ENCODE peak calls at places on chromosomes 5 and 9, in eight cellular contexts. One of them, this sample, is unnamed.

GRCh38 chr9:9729082-9729481 is 883.7 kb downstream of the PTPRD start:
- DNase-seq in anterior cingulate cortex: no peak
- DNase-seq in heart left ventricle: no peak
- DNase-seq in mammary epithelial cell: no peak
- DNase-seq in occipital lobe: no peak
- DNase-seq in kidney tubule cell: no peak
- DNase-seq in mesenteric fat pad: no peak
- DNase-seq in NCI-H748 treated with DMSO at 0.1 percent for 48 hours: no peak
- DNase-seq in this sample: no peak

GRCh38 chr9:79691496-79691895 is 119.7 kb downstream of the TLE4 start:
- DNase-seq in anterior cingulate cortex: no peak
- DNase-seq in heart left ventricle: no peak
- DNase-seq in mammary epithelial cell: no peak
- DNase-seq in occipital lobe: no peak
- DNase-seq in kidney tubule cell: no peak
- DNase-seq in mesenteric fat pad: no peak
- DNase-seq in NCI-H748 treated with DMSO at 0.1 percent for 48 hours: no peak
- DNase-seq in this sample: no peak

GRCh38 chr5:145855842-145856267 is 17.0 kb downstream of the GRXCR2 start:
- DNase-seq in anterior cingulate cortex: no peak
- DNase-seq in heart left ventricle: no peak
- DNase-seq in mammary epithelial cell: peak; percentile 13
- DNase-seq in occipital lobe: no peak
- DNase-seq in kidney tubule cell: peak; percentile 76
- DNase-seq in mesenteric fat pad: no peak
- DNase-seq in NCI-H748 treated with DMSO at 0.1 percent for 48 hours: no peak
- DNase-seq in this sample: no peak

GRCh38 chr9:92600075-92600741 is 64.4 kb upstream of the ECM2 start:
- DNase-seq in anterior cingulate cortex: no peak
- DNase-seq in heart left ventricle: no peak
- DNase-seq in mammary epithelial cell: peak; percentile 24
- DNase-seq in occipital lobe: no peak
- DNase-seq in kidney tubule cell: no peak
- DNase-seq in mesenteric fat pad: no peak
- DNase-seq in NCI-H748 treated with DMSO at 0.1 percent for 48 hours: no peak
- DNase-seq in this sample: peak; percentile 80

GRCh38 chr9:136700959-136701664 is 11.3 kb upstream of the DIPK1B start:
- DNase-seq in anterior cingulate cortex: no peak
- DNase-seq in heart left ventricle: no peak
- DNase-seq in mammary epithelial cell: no peak
- DNase-seq in occipital lobe: no peak
- DNase-seq in kidney tubule cell: peak; percentile 50
- DNase-seq in mesenteric fat pad: no peak
- DNase-seq in NCI-H748 treated with DMSO at 0.1 percent for 48 hours: no peak
- DNase-seq in this sample: peak; percentile 38

GRCh38 chr5:98513378-98513777 is 260.1 kb upstream of the RGMB start:
- DNase-seq in anterior cingulate cortex: no peak
- DNase-seq in heart left ventricle: no peak
- DNase-seq in mammary epithelial cell: no peak
- DNase-seq in occipital lobe: no peak
- DNase-seq in kidney tubule cell: no peak
- DNase-seq in mesenteric fat pad: no peak
- DNase-seq in NCI-H748 treated with DMSO at 0.1 percent for 48 hours: no peak
- DNase-seq in this sample: no peak

GRCh38 chr9:38053697-38054461 is 15.1 kb downstream of the SHB start:
- DNase-seq in anterior cingulate cortex: no peak
- DNase-seq in heart left ventricle: no peak
- DNase-seq in mammary epithelial cell: no peak
- DNase-seq in occipital lobe: no peak
- DNase-seq in kidney tubule cell: no peak
- DNase-seq in mesenteric fat pad: no peak
- DNase-seq in NCI-H748 treated with DMSO at 0.1 percent for 48 hours: no peak
- DNase-seq in this sample: no peak

GRCh38 chr5:104412649-104413240 is 850.2 kb upstream of the NUDT12 start:
- DNase-seq in anterior cingulate cortex: no peak
- DNase-seq in heart left ventricle: no peak
- DNase-seq in mammary epithelial cell: peak; percentile 35
- DNase-seq in occipital lobe: no peak
- DNase-seq in kidney tubule cell: peak; percentile 51
- DNase-seq in mesenteric fat pad: no peak
- DNase-seq in NCI-H748 treated with DMSO at 0.1 percent for 48 hours: no peak
- DNase-seq in this sample: peak; percentile 61

GRCh38 chr5:163360681-163361080 is 76.7 kb upstream of the CCNG1 start:
- DNase-seq in anterior cingulate cortex: no peak
- DNase-seq in heart left ventricle: no peak
- DNase-seq in mammary epithelial cell: no peak
- DNase-seq in occipital lobe: no peak
- DNase-seq in kidney tubule cell: no peak
- DNase-seq in mesenteric fat pad: no peak
- DNase-seq in NCI-H748 treated with DMSO at 0.1 percent for 48 hours: no peak
- DNase-seq in this sample: no peak

GRCh38 chr9:134461436-134461982 is 135.3 kb downstream of the RXRA start:
- DNase-seq in anterior cingulate cortex: no peak
- DNase-seq in heart left ventricle: no peak
- DNase-seq in mammary epithelial cell: peak; percentile 8
- DNase-seq in occipital lobe: no peak
- DNase-seq in kidney tubule cell: no peak
- DNase-seq in mesenteric fat pad: no peak
- DNase-seq in NCI-H748 treated with DMSO at 0.1 percent for 48 hours: no peak
- DNase-seq in this sample: no peak

GRCh38 chr5:176875783-176876505 is 23.2 kb downstream of the HK3 start:
- DNase-seq in anterior cingulate cortex: no peak
- DNase-seq in heart left ventricle: no peak
- DNase-seq in mammary epithelial cell: no peak
- DNase-seq in occipital lobe: no peak
- DNase-seq in kidney tubule cell: no peak
- DNase-seq in mesenteric fat pad: no peak
- DNase-seq in NCI-H748 treated with DMSO at 0.1 percent for 48 hours: no peak
- DNase-seq in this sample: no peak

GRCh38 chr9:98642661-98643312 is 65.9 kb downstream of the GABBR2 start:
- DNase-seq in anterior cingulate cortex: no peak
- DNase-seq in heart left ventricle: no peak
- DNase-seq in mammary epithelial cell: no peak
- DNase-seq in occipital lobe: no peak
- DNase-seq in kidney tubule cell: no peak
- DNase-seq in mesenteric fat pad: no peak
- DNase-seq in NCI-H748 treated with DMSO at 0.1 percent for 48 hours: no peak
- DNase-seq in this sample: no peak

GRCh38 chr9:93577045-93577939 is 908 bp downstream of the PHF2 start:
- DNase-seq in anterior cingulate cortex: no peak
- DNase-seq in heart left ventricle: peak; percentile 65
- DNase-seq in mammary epithelial cell: peak; percentile 40
- DNase-seq in occipital lobe: no peak
- DNase-seq in kidney tubule cell: peak; percentile 20
- DNase-seq in mesenteric fat pad: peak; percentile 89
- DNase-seq in NCI-H748 treated with DMSO at 0.1 percent for 48 hours: no peak
- DNase-seq in this sample: peak; percentile 60

GRCh38 chr9:97766092-97766491 is 69.0 kb upstream of the XPA start:
- DNase-seq in anterior cingulate cortex: no peak
- DNase-seq in heart left ventricle: no peak
- DNase-seq in mammary epithelial cell: peak; percentile 80
- DNase-seq in occipital lobe: no peak
- DNase-seq in kidney tubule cell: peak; percentile 36
- DNase-seq in mesenteric fat pad: no peak
- DNase-seq in NCI-H748 treated with DMSO at 0.1 percent for 48 hours: no peak
- DNase-seq in this sample: peak; percentile 70

GRCh38 chr5:52840286-52841050 is 52.8 kb downstream of the ITGA1 start:
- DNase-seq in anterior cingulate cortex: no peak
- DNase-seq in heart left ventricle: peak; percentile 27
- DNase-seq in mammary epithelial cell: no peak
- DNase-seq in occipital lobe: no peak
- DNase-seq in kidney tubule cell: peak; percentile 43
- DNase-seq in mesenteric fat pad: no peak
- DNase-seq in NCI-H748 treated with DMSO at 0.1 percent for 48 hours: no peak
- DNase-seq in this sample: no peak

GRCh38 chr5:37494756-37495155 is 115.6 kb downstream of the WDR70 start:
- DNase-seq in anterior cingulate cortex: no peak
- DNase-seq in heart left ventricle: no peak
- DNase-seq in mammary epithelial cell: peak; percentile 41
- DNase-seq in occipital lobe: no peak
- DNase-seq in kidney tubule cell: no peak
- DNase-seq in mesenteric fat pad: no peak
- DNase-seq in NCI-H748 treated with DMSO at 0.1 percent for 48 hours: no peak
- DNase-seq in this sample: peak; percentile 81

GRCh38 chr5:141223112-141223783 is at the start of gene PCDHB14:
- DNase-seq in anterior cingulate cortex: no peak
- DNase-seq in heart left ventricle: no peak
- DNase-seq in mammary epithelial cell: peak; percentile 65
- DNase-seq in occipital lobe: no peak
- DNase-seq in kidney tubule cell: peak; percentile 34
- DNase-seq in mesenteric fat pad: no peak
- DNase-seq in NCI-H748 treated with DMSO at 0.1 percent for 48 hours: peak; percentile 82
- DNase-seq in this sample: peak; percentile 25

GRCh38 chr9:37761511-37761910 is 7.9 kb downstream of the TRMT10B start:
- DNase-seq in anterior cingulate cortex: no peak
- DNase-seq in heart left ventricle: no peak
- DNase-seq in mammary epithelial cell: no peak
- DNase-seq in occipital lobe: no peak
- DNase-seq in kidney tubule cell: peak; percentile 54
- DNase-seq in mesenteric fat pad: no peak
- DNase-seq in NCI-H748 treated with DMSO at 0.1 percent for 48 hours: no peak
- DNase-seq in this sample: peak; percentile 44

GRCh38 chr5:78561261-78561660 is 87.3 kb downstream of the LHFPL2 start:
- DNase-seq in anterior cingulate cortex: no peak
- DNase-seq in heart left ventricle: no peak
- DNase-seq in mammary epithelial cell: no peak
- DNase-seq in occipital lobe: no peak
- DNase-seq in kidney tubule cell: no peak
- DNase-seq in mesenteric fat pad: no peak
- DNase-seq in NCI-H748 treated with DMSO at 0.1 percent for 48 hours: no peak
- DNase-seq in this sample: no peak

GRCh38 chr5:150122158-150122510 is 33.5 kb downstream of the PDGFRB start:
- DNase-seq in anterior cingulate cortex: no peak
- DNase-seq in heart left ventricle: no peak
- DNase-seq in mammary epithelial cell: peak; percentile 23
- DNase-seq in occipital lobe: no peak
- DNase-seq in kidney tubule cell: no peak
- DNase-seq in mesenteric fat pad: peak; percentile 85
- DNase-seq in NCI-H748 treated with DMSO at 0.1 percent for 48 hours: no peak
- DNase-seq in this sample: peak; percentile 44

This sample was measured in epithelial cell of esophagus.